ENCODE peak calls at places on chromosomes 3 and 15, in ten cellular contexts. A is aorta, G is mammary epithelial cell, N is brain microvascular endothelial cell, V is hepatocyte, Y is SK-N-SH, U is Peyer's patch, W is tibial artery, C is PC-9, L is foreskin keratinocyte. P is an unnamed sample.

GRCh38 chr3:25447285-25447684 is 19.2 kb downstream of the RARB start:
- DNase-seq in L (no peak), C (no peak), U (no peak), Y (no peak), G (no peak), W (no peak), V (no peak), N (no peak), A (no peak), P (no peak)

GRCh38 chr3:49662720-49663413 is 11.3 kb upstream of the APEH start:
- DNase-seq in L (no peak), A (no peak), V (no peak), N (no peak), Y (no peak), U (no peak), G (no peak), C (no peak), W (no peak), P (no peak)

GRCh38 chr15:96255599-96255998 is 74.9 kb upstream of the NR2F2 start:
- DNase-seq in Y (no peak), U (no peak), C (no peak), W (no peak), G (no peak), V (no peak), A (no peak), L (no peak), N (no peak), P (no peak)

GRCh38 chr3:99901200-99901926 is 83.7 kb downstream of the CMSS1 start:
- DNase-seq in U (no peak), V (peak), A (no peak), Y (no peak), G (peak), W (no peak), C (peak), N (peak), L (peak), P (peak)

GRCh38 chr15:58604455-58604923 is 145.0 kb downstream of the ADAM10 start:
- DNase-seq in A (no peak), W (no peak), C (peak), U (peak), Y (no peak), L (no peak), V (peak), G (no peak), N (no peak), P (no peak)

GRCh38 chr3:56911363-56911762 is 109.6 kb upstream of the ARHGEF3 start:
- DNase-seq in G (no peak), Y (no peak), U (no peak), W (no peak), C (no peak), N (no peak), V (no peak), L (no peak), A (no peak), P (no peak)

GRCh38 chr15:51114437-51115119 is 19.9 kb upstream of the TNFAIP8L3 start:
- DNase-seq in W (peak), N (no peak), U (no peak), G (no peak), L (no peak), C (no peak), V (no peak), Y (no peak), A (no peak), P (no peak)

GRCh38 chr15:28955160-28955502 is 69.4 kb downstream of the APBA2 start:
- DNase-seq in N (peak), A (no peak), L (no peak), V (no peak), W (no peak), C (no peak), G (no peak), Y (peak), U (no peak), P (no peak)

GRCh38 chr3:9250236-9250635 is 790 bp upstream of the SRGAP3 start:
- DNase-seq in V (no peak), C (no peak), N (no peak), L (no peak), Y (peak), G (no peak), U (no peak), A (no peak), W (no peak), P (no peak)

GRCh38 chr15:26634319-26634718 is 138.5 kb downstream of the GABRB3 start:
- DNase-seq in Y (no peak), V (no peak), G (no peak), L (no peak), A (no peak), C (no peak), N (no peak), W (no peak), U (no peak), P (no peak)

GRCh38 chr3:155356594-155357370 is 63.3 kb upstream of the STRIT1 start:
- DNase-seq in Y (no peak), G (no peak), A (no peak), C (no peak), U (no peak), W (no peak), L (no peak), N (no peak), V (no peak), P (no peak)

GRCh38 chr15:100517820-100518219 is 10.9 kb downstream of the CERS3 start:
- DNase-seq in Y (no peak), A (no peak), N (no peak), L (no peak), U (no peak), G (no peak), W (no peak), V (no peak), C (no peak), P (no peak)

GRCh38 chr3:106255870-106256248 is 387.0 kb upstream of the CBLB start:
- DNase-seq in C (no peak), A (no peak), L (no peak), W (no peak), N (no peak), V (no peak), G (no peak), Y (no peak), U (no peak), P (no peak)

GRCh38 chr15:55740981-55741591 is 1.9 kb downstream of the PRTG start:
- DNase-seq in V (no peak), C (no peak), N (no peak), L (no peak), U (no peak), Y (no peak), G (no peak), W (no peak), A (no peak), P (no peak)

GRCh38 chr3:184761976-184762375 is 50.0 kb upstream of the VPS8 start:
- DNase-seq in L (no peak), Y (no peak), U (no peak), G (no peak), C (no peak), V (no peak), W (no peak), N (no peak), A (peak), P (no peak)

GRCh38 chr3:31815631-31816440 is 165.2 kb downstream of the OSBPL10 start:
- DNase-seq in C (no peak), Y (no peak), L (no peak), A (no peak), G (no peak), W (no peak), U (no peak), V (no peak), N (no peak), P (no peak)

GRCh38 chr3:123546133-123546755 is 38.6 kb downstream of the HACD2 start:
- DNase-seq in N (peak), Y (no peak), U (no peak), G (peak), W (no peak), V (no peak), A (no peak), L (peak), C (no peak), P (peak)

GRCh38 chr3:98233468-98233867 is 30.6 kb upstream of the OR5H6 start:
- DNase-seq in W (no peak), G (no peak), U (no peak), A (no peak), N (no peak), Y (no peak), C (no peak), L (no peak), V (no peak), P (no peak)

GRCh38 chr3:141450727-141451378 is 36.0 kb upstream of the RASA2 start:
- DNase-seq in A (no peak), U (no peak), Y (no peak), G (no peak), L (no peak), C (no peak), V (no peak), N (no peak), W (no peak), P (no peak)

GRCh38 chr3:141448606-141449216 is 38.1 kb upstream of the RASA2 start:
- DNase-seq in C (no peak), G (no peak), L (no peak), U (no peak), A (no peak), W (no peak), N (no peak), Y (peak), V (no peak), P (no peak)

GRCh38 chr3:141452045-141452444 is 34.8 kb upstream of the RASA2 start:
- DNase-seq in C (peak), G (peak), Y (no peak), N (peak), A (no peak), W (no peak), V (peak), L (no peak), U (no peak), P (no peak)

GRCh38 chr3:141447391-141447790 is 39.4 kb upstream of the RASA2 start:
- DNase-seq in L (no peak), N (no peak), U (no peak), V (no peak), C (no peak), A (no peak), G (no peak), W (no peak), Y (no peak), P (no peak)

GRCh38 chr3:141449424-141449823 is 37.4 kb upstream of the RASA2 start:
- DNase-seq in U (no peak), V (no peak), C (no peak), L (no peak), G (no peak), Y (peak), N (no peak), A (no peak), W (no peak), P (no peak)
- H3K27ac ChIP-seq in U (no peak), V (no peak), C (no peak), L (no peak), G (no peak), Y (peak), N (no peak), A (no peak), W (peak), P (peak)

GRCh38 chr3:23811117-23811487 is 5.3 kb downstream of the UBE2E1 start:
- DNase-seq in V (peak), N (no peak), U (no peak), A (no peak), Y (no peak), G (peak), W (no peak), C (no peak), L (no peak), P (no peak)
- H3K27ac ChIP-seq in V (peak), N (peak), U (peak), A (no peak), Y (no peak), G (peak), W (peak), C (peak), L (peak), P (no peak)

DNA sequence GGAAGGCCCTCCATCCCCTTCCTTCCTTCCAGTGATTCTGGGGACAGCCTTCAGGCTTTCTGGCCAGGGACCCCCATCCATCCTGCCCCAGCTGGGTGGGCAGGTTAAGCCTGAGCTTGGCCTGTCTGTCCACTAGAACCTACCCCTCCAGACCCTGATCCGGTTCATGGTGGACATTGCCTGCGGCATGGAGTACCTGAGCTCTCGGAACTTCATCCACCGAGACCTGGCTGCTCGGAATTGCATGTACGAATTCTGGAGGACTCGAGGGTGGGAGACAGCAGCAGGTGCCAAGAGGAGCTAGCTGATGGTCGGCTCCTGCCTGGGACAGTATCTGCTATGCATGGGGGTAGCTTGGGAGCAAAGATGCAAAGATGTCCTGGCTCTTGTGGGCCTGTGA is 13.9 kb downstream of the TYRO3 start:
- DNase-seq in V (no peak), A (no peak), W (no peak), L (no peak), Y (no peak), G (no peak), N (no peak), C (no peak), U (no peak), P (no peak)
- H3K27ac ChIP-seq in V (no peak), A (no peak), W (no peak), L (no peak), Y (no peak), G (no peak), N (no peak), C (no peak), U (no peak), P (no peak)

GRCh38 chr3:23664459-23664858 is 141.3 kb upstream of the UBE2E1 start:
- DNase-seq in V (no peak), A (no peak), G (peak), U (no peak), Y (no peak), N (no peak), C (no peak), W (no peak), L (no peak), P (no peak)

GRCh38 chr3:23663661-23664186 is 142.0 kb upstream of the UBE2E1 start:
- DNase-seq in C (no peak), A (no peak), U (no peak), L (no peak), G (no peak), N (no peak), W (no peak), Y (no peak), V (no peak), P (no peak)

GRCh38 chr3:23659840-23660430 is 145.8 kb upstream of the UBE2E1 start:
- DNase-seq in Y (no peak), V (no peak), A (no peak), G (no peak), U (no peak), C (no peak), L (no peak), W (no peak), N (no peak), P (no peak)

GRCh38 chr3:23663246-23663645 is 142.5 kb upstream of the UBE2E1 start:
- DNase-seq in W (no peak), N (no peak), Y (no peak), V (no peak), A (no peak), C (no peak), U (no peak), L (no peak), G (no peak), P (no peak)

GRCh38 chr3:23662079-23662617 is 143.6 kb upstream of the UBE2E1 start:
- DNase-seq in N (no peak), A (no peak), L (no peak), G (no peak), V (no peak), Y (no peak), C (no peak), U (no peak), W (no peak), P (no peak)
- H3K27ac ChIP-seq in N (no peak), A (no peak), L (no peak), G (no peak), V (no peak), Y (no peak), C (no peak), U (no peak), W (no peak), P (no peak)

GRCh38 chr15:93037341-93038063 is 51.5 kb downstream of the RGMA start:
- DNase-seq in Y (peak), G (peak), A (peak), W (peak), U (peak), L (peak), C (no peak), V (peak), N (peak), P (no peak)
- H3K27ac ChIP-seq in Y (no peak), G (no peak), A (no peak), W (no peak), U (no peak), L (no peak), C (no peak), V (no peak), N (no peak), P (peak)

P was measured in AG04450.